ENCODE peak calls at places on chromosomes 5 and 9, in ten cellular contexts. X, M, K, J, D, P, T, I, Y and Q are unnamed samples.

GRCh38 chr5:6900247-6900646 is 187.0 kb downstream of the TENT4A start:
- DNase-seq in X (no peak), D (no peak), M (no peak), I (no peak), K (no peak), J (no peak), Y (no peak), P (no peak), T (no peak), Q (no peak)

GRCh38 chr5:177457239-177458121 is 10.9 kb downstream of the PRR7 start:
- DNase-seq in T (peak; percentile 64), Y (peak; percentile 83), J (peak; percentile 89), D (peak; percentile 94), M (peak; percentile 35), K (peak; percentile 82), P (peak; percentile 94), I (no peak), X (peak; percentile 82), Q (peak; percentile 71)

GRCh38 chr5:130720355-130720754 is 444.7 kb downstream of the HINT1 start:
- DNase-seq in X (no peak), P (peak; percentile 16), D (peak; percentile 65), Y (no peak), J (peak; percentile 45), I (no peak), K (peak; percentile 83), M (no peak), T (no peak), Q (no peak)

GRCh38 chr5:6820851-6821479 is 107.7 kb downstream of the TENT4A start:
- DNase-seq in I (no peak), Y (no peak), P (peak; percentile 15), K (peak; percentile 84), J (peak; percentile 48), M (peak; percentile 37), X (peak; percentile 76), D (peak; percentile 20), T (no peak), Q (peak; percentile 19)

GRCh38 chr5:42037379-42037932 is 112.4 kb downstream of the FBXO4 start:
- DNase-seq in M (no peak), D (no peak), X (no peak), I (no peak), P (no peak), Y (no peak), T (no peak), J (no peak), K (no peak), Q (no peak)

GRCh38 chr5:141747646-141748229 is 65.7 kb upstream of the ARAP3 start:
- DNase-seq in I (no peak), K (no peak), T (no peak), D (no peak), X (no peak), M (no peak), P (no peak), Y (peak; percentile 68), J (no peak), Q (no peak)

GRCh38 chr9:14251146-14252071 is 62.5 kb downstream of the NFIB start:
- DNase-seq in X (no peak), P (peak; percentile 51), M (no peak), I (peak; percentile 92), Y (peak; percentile 83), K (no peak), D (peak; percentile 97), T (peak; percentile 82), J (no peak), Q (no peak)

GRCh38 chr9:87771251-87772006 is 45.5 kb downstream of the CTSL start:
- DNase-seq in P (no peak), X (no peak), I (no peak), T (peak; percentile 31), D (no peak), K (no peak), M (no peak), J (no peak), Y (no peak), Q (no peak)

GRCh38 chr5:146560205-146560812 is 44.3 kb upstream of the GPR151 start:
- DNase-seq in D (no peak), I (no peak), J (no peak), T (no peak), M (no peak), K (no peak), P (peak; percentile 37), Y (no peak), X (no peak), Q (no peak)

GRCh38 chr5:150485770-150486401 is 22.0 kb upstream of the NDST1 start:
- DNase-seq in P (peak; percentile 87), T (peak; percentile 78), X (peak; percentile 46), M (no peak), D (no peak), I (peak; percentile 66), Y (peak; percentile 59), J (no peak), K (no peak), Q (no peak)

GRCh38 chr5:149141957-149142851 is 911 bp downstream of the ABLIM3 start:
- DNase-seq in X (no peak), K (peak; percentile 19), J (no peak), Y (peak; percentile 64), M (no peak), P (no peak), D (no peak), I (no peak), T (peak; percentile 43), Q (no peak)

GRCh38 chr5:127930311-127930710 is 153.3 kb upstream of the SLC12A2 start:
- DNase-seq in P (peak; percentile 61), T (no peak), J (no peak), K (no peak), D (peak; percentile 60), M (no peak), X (no peak), Y (no peak), I (peak; percentile 22), Q (no peak)

GRCh38 chr9:112750767-112751058 is 153 bp downstream of the SNX30 start:
- DNase-seq in X (no peak), P (no peak), M (no peak), I (no peak), K (no peak), Y (no peak), J (no peak), D (no peak), T (no peak), Q (no peak)

GRCh38 chr9:16039988-16040761 is 487.3 kb downstream of the CCDC171 start:
- DNase-seq in D (no peak), Y (no peak), I (no peak), P (no peak), J (no peak), T (no peak), X (no peak), M (no peak), K (no peak), Q (no peak)

GRCh38 chr9:127446720-127447415 is 4.3 kb downstream of the RPL12 start:
- DNase-seq in K (peak; percentile 16), M (no peak), Y (no peak), D (no peak), X (no peak), P (no peak), T (no peak), J (no peak), I (no peak), Q (no peak)